ENCODE peak calls at places on chromosomes 2 and 18, in six cellular contexts. S, I, J, E, F and Q are unnamed samples.

GRCh38 chr2:111534816-111535803 is 348.9 kb downstream of the ANAPC1 start:
- DNase-seq in S (peak), I (no peak), J (no peak), E (peak), F (no peak), Q (no peak)

GRCh38 chr2:189285962-189286648 is 106.5 kb upstream of the COL5A2 start:
- DNase-seq in S (peak), I (no peak), J (no peak), E (peak), F (no peak), Q (no peak)

GRCh38 chr18:12995952-12996477 is 4.9 kb downstream of the CEP192 start:
- DNase-seq in S (no peak), I (no peak), J (no peak), E (no peak), F (no peak), Q (no peak)

GRCh38 chr2:118431188-118431562 is 342.9 kb downstream of the INSIG2 start:
- DNase-seq in S (peak), I (no peak), J (no peak), E (peak), F (no peak), Q (no peak)

GRCh38 chr2:231711677-231712461 is 3.5 kb downstream of the PTMA start:
- DNase-seq in S (no peak), I (no peak), J (no peak), E (no peak), F (no peak), Q (no peak)

GRCh38 chr18:6650063-6650462 is 79.5 kb upstream of the ARHGAP28 start:
- DNase-seq in S (no peak), I (no peak), J (no peak), E (no peak), F (no peak), Q (no peak)

GRCh38 chr2:238702276-238702675 is 145.6 kb upstream of the TWIST2 start:
- DNase-seq in S (no peak), I (no peak), J (no peak), E (no peak), F (peak), Q (no peak)

GRCh38 chr2:240645346-240646060 is 20.2 kb downstream of the GPR35 start:
- DNase-seq in S (no peak), I (no peak), J (no peak), E (no peak), F (peak), Q (no peak)

GRCh38 chr18:4399929-4400328 is 55.2 kb downstream of the DLGAP1 start:
- DNase-seq in S (no peak), I (no peak), J (no peak), E (no peak), F (no peak), Q (no peak)

GRCh38 chr18:78480531-78481054 is 499.0 kb upstream of the SALL3 start:
- DNase-seq in S (no peak), I (no peak), J (no peak), E (no peak), F (no peak), Q (no peak)

GRCh38 chr2:193965263-193965662 is 1691.8 kb upstream of the SLC39A10 start:
- DNase-seq in S (no peak), I (no peak), J (no peak), E (no peak), F (no peak), Q (no peak)

GRCh38 chr2:74740395-74741075 is 86.5 kb downstream of the SEMA4F start:
- DNase-seq in S (peak), I (no peak), J (no peak), E (peak), F (peak), Q (no peak)